ENCODE peak calls at places on chromosomes 16 and 17, in ten cellular contexts. T is CD8-positive, alpha-beta T cell; S is neural progenitor cell; Y is small intestine; G is mucosa of descending colon; E is stomach; P is body of pancreas; B is cardiac muscle cell; I is tibial nerve; R is neuronal stem cell. W is an unnamed sample.

GRCh38 chr16:4376820-4377572 is 5.3 kb downstream of the VASN start:
- DNase-seq in T (no peak), S (no peak), Y (no peak), G (no peak), E (no peak), P (no peak), B (no peak), I (no peak), R (no peak), W (no peak)

GRCh38 chr16:86772671-86773338 is 194.5 kb downstream of the FOXL1 start:
- DNase-seq in T (no peak), S (peak; percentile 85), Y (no peak), G (no peak), E (no peak), P (no peak), B (no peak), I (no peak), R (peak; percentile 57), W (no peak)

GRCh38 chr17:8465381-8466158 is 29.9 kb downstream of the NDEL1 start:
- DNase-seq in T (no peak), S (no peak), Y (no peak), G (no peak), E (no peak), P (no peak), B (no peak), I (no peak), R (no peak), W (no peak)

GRCh38 chr17:64785050-64785449 is 122.9 kb upstream of the SMURF2 start:
- DNase-seq in T (no peak), S (no peak), Y (no peak), G (no peak), E (no peak), P (no peak), B (no peak), I (no peak), R (no peak), W (no peak)

GRCh38 chr16:50570808-50571598 is 22.8 kb downstream of the NKD1 start:
- DNase-seq in T (no peak), S (no peak), Y (no peak), G (no peak), E (no peak), P (no peak), B (no peak), I (no peak), R (no peak), W (no peak)

GRCh38 chr17:3891626-3892094 is 1.2 kb downstream of the CAMKK1 start:
- DNase-seq in T (no peak), S (no peak), Y (no peak), G (no peak), E (no peak), P (no peak), B (no peak), I (no peak), R (no peak), W (no peak)

GRCh38 chr17:40121191-40121885 is 433 bp upstream of the MSL1 start:
- DNase-seq in T (no peak), S (peak; percentile 51), Y (no peak), G (peak; percentile 46), E (no peak), P (peak; percentile 56), B (peak; percentile 65), I (no peak), R (no peak), W (peak; percentile 63)

GRCh38 chr17:76966486-76967181 is 98.4 kb downstream of the MGAT5B start:
- DNase-seq in T (no peak), S (no peak), Y (no peak), G (no peak), E (no peak), P (no peak), B (no peak), I (no peak), R (no peak), W (no peak)

GRCh38 chr16:19645557-19645981 is 72.5 kb downstream of the KNOP1 start:
- DNase-seq in T (no peak), S (no peak), Y (no peak), G (peak; percentile 3), E (no peak), P (peak; percentile 11), B (no peak), I (peak; percentile 70), R (no peak), W (no peak)

GRCh38 chr16:14405611-14406537 is 224.2 kb downstream of the PARN start:
- DNase-seq in T (no peak), S (peak; percentile 53), Y (peak; percentile 27), G (peak; percentile 41), E (peak; percentile 33), P (no peak), B (peak; percentile 36), I (no peak), R (peak; percentile 20), W (no peak)

GRCh38 chr17:41777157-41777578 is 9.3 kb downstream of the JUP start:
- DNase-seq in T (no peak), S (peak; percentile 60), Y (peak; percentile 48), G (no peak), E (peak; percentile 37), P (peak; percentile 60), B (peak; percentile 25), I (no peak), R (no peak), W (no peak)

GRCh38 chr16:55898592-55898991 is 23.4 kb upstream of the CES5A start:
- DNase-seq in T (no peak), S (no peak), Y (no peak), G (no peak), E (no peak), P (no peak), B (no peak), I (no peak), R (no peak), W (no peak)

GRCh38 chr17:74446551-74447500 is 14.9 kb downstream of the GPRC5C start:
- DNase-seq in T (no peak), S (no peak), Y (no peak), G (no peak), E (peak; percentile 87), P (peak; percentile 78), B (no peak), I (peak; percentile 38), R (no peak), W (no peak)

GRCh38 chr17:56926704-56927103 is 12.9 kb upstream of the TRIM25 start:
- DNase-seq in T (no peak), S (no peak), Y (no peak), G (no peak), E (no peak), P (no peak), B (no peak), I (no peak), R (no peak), W (no peak)
- H3K9me3 ChIP-seq in T (no peaks in the 10 kb centered on the region), S (peaks cover 28% of the 10 kb centered on the region), Y (no peaks in the 10 kb centered on the region), G (peaks cover 23% of the 10 kb centered on the region), E (no peaks in the 10 kb centered on the region), P (no peaks in the 10 kb centered on the region), B (peaks cover 3% of the 10 kb centered on the region), I (no peaks in the 10 kb centered on the region), R (peaks cover 3% of the 10 kb centered on the region), W (peaks cover 21% of the 10 kb centered on the region)

DNA sequence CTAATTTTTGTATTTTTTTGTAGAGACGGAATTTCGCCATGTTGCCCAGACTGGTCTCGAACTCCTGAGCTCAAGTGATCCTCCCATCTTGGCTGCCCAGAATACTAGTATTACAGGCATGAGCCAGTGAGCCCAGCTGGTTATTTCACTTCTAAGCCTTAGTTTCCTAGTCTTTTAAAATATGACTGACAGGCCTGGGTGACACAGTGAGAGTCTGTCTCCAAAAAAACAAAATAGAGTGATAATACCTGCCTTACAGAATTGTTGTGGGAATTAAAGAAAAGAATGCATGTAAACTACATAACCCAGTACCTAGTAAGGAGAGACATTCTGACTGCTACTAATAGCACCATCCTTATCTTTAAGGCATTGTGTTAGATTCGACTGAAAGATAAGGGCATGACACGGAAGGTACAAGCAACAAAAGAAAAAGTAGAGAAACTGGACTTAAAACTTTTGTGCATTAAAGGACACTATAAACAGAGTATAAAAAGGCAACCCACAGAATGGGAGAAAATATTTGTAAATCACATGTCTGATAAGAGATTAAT is 11.6 kb downstream of the TOM1L2 start:
- DNase-seq in T (no peak), S (no peak), Y (no peak), G (no peak), E (no peak), P (no peak), B (no peak), I (no peak), R (no peak), W (no peak)
- H3K4me1 ChIP-seq in T (peaks cover 59% of the 10 kb centered on the region), S (peaks cover 8% of the 10 kb centered on the region), Y (peaks cover 8% of the 10 kb centered on the region), G (peaks cover 54% of the 10 kb centered on the region), E (peaks cover 21% of the 10 kb centered on the region), P (peaks cover 30% of the 10 kb centered on the region), B (peaks cover 10% of the 10 kb centered on the region), I (no peaks in the 10 kb centered on the region), R (no peaks in the 10 kb centered on the region), W (peaks cover 11% of the 10 kb centered on the region)

GRCh38 chr16:66925322-66925840 is at the start of gene RRAD:
- DNase-seq in T (no peak), S (peak; percentile 54), Y (no peak), G (no peak), E (no peak), P (no peak), B (peak; percentile 60), I (no peak), R (no peak), W (no peak)

GRCh38 chr16:66927012-66927436 is 1.7 kb upstream of the RRAD start:
- DNase-seq in T (no peak), S (no peak), Y (no peak), G (no peak), E (no peak), P (no peak), B (no peak), I (no peak), R (no peak), W (no peak)

GRCh38 chr16:66924527-66925321 is 611 bp downstream of the RRAD start:
- DNase-seq in T (no peak), S (peak; percentile 87), Y (peak; percentile 56), G (peak; percentile 65), E (peak; percentile 49), P (peak; percentile 47), B (peak; percentile 83), I (no peak), R (peak; percentile 29), W (peak; percentile 27)

GRCh38 chr16:66927918-66928649 is 2.7 kb upstream of the RRAD start:
- DNase-seq in T (no peak), S (no peak), Y (no peak), G (no peak), E (no peak), P (no peak), B (no peak), I (no peak), R (no peak), W (no peak)

DNA sequence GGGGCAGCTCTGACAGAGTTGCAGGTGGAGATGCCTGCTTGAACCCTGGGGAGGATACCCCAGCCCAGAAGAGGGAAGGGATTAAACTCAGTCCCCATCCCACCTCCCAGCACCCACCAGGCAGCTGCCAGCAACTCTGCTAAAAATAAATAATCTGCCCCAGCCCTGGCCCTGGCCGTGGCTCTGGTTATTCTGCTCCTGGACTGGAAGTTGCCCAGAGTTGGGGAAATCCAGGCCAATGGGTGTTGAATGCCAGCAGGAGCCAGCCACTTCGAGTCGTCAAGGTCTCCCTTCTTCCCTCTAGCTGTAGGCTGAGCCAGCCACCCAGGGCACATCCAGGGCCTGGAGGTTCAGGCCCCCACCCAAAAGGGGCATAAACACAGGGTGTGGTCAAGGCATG is 836 bp upstream of the RRAD start:
- DNase-seq in T (no peak), S (no peak), Y (no peak), G (no peak), E (peak; percentile 40), P (no peak), B (no peak), I (no peak), R (no peak), W (no peak)
- H3K4me3 ChIP-seq in T (no peak overlapping the region), S (no peak overlapping the region), Y (no peak overlapping the region), G (no peak overlapping the region), E (no peak overlapping the region), P (no peak overlapping the region), B (peak overlapping the region; percentile 92), I (no peak overlapping the region), R (peak overlapping the region; percentile 40), W (no peak overlapping the region)

GRCh38 chr16:75169899-75170405 is 21.6 kb downstream of the ZFP1 start:
- DNase-seq in T (no peak), S (no peak), Y (no peak), G (no peak), E (no peak), P (no peak), B (no peak), I (no peak), R (no peak), W (no peak)
- H3K9me3 ChIP-seq in T (peaks cover 32% of the 10 kb centered on the region), S (peaks cover 33% of the 10 kb centered on the region), Y (peaks cover 1% of the 10 kb centered on the region), G (peaks cover 78% of the 10 kb centered on the region), E (peaks cover 99% of the 10 kb centered on the region), P (no peaks in the 10 kb centered on the region), B (peaks cover 13% of the 10 kb centered on the region), I (peaks cover 63% of the 10 kb centered on the region), R (peaks cover 56% of the 10 kb centered on the region), W (peaks cover 24% of the 10 kb centered on the region)

W was measured in HAP-1.